ENCODE peak calls at places on chromosomes 11 and 22, in five cellular contexts. C, G, Q, A and W are unnamed samples.

GRCh38 chr11:46144741-46145140 is 23.5 kb upstream of the PHF21A start:
- DNase-seq in C (no peak), G (no peak), Q (no peak), A (no peak), W (no peak)

GRCh38 chr22:31329029-31329428 is 17.1 kb downstream of the PATZ1 start:
- DNase-seq in C (no peak), G (no peak), Q (peak), A (no peak), W (no peak)

GRCh38 chr11:17277024-17277584 is 565 bp downstream of the NUCB2 start:
- DNase-seq in C (peak), G (no peak), Q (no peak), A (no peak), W (peak)

GRCh38 chr11:72013765-72014711 is 15.3 kb downstream of the IL18BP start:
- DNase-seq in C (peak), G (no peak), Q (no peak), A (no peak), W (no peak)

GRCh38 chr11:26187639-26188038 is 144.3 kb upstream of the ANO3 start:
- DNase-seq in C (no peak), G (no peak), Q (no peak), A (no peak), W (no peak)

GRCh38 chr11:44596541-44597276 is 31.2 kb downstream of the CD82 start:
- DNase-seq in C (peak), G (no peak), Q (peak), A (no peak), W (no peak)

GRCh38 chr11:11640152-11640551 is 18.3 kb upstream of the GALNT18 start:
- DNase-seq in C (no peak), G (no peak), Q (no peak), A (no peak), W (no peak)

GRCh38 chr22:39283312-39284141 is 35.9 kb downstream of the RPL3 start:
- DNase-seq in C (peak), G (no peak), Q (no peak), A (peak), W (no peak)

GRCh38 chr22:22720201-22720723 is 75.8 kb downstream of the GGTLC2 start:
- DNase-seq in C (peak), G (no peak), Q (peak), A (no peak), W (peak)

GRCh38 chr11:636511-637332 is at the start of gene DRD4:
- DNase-seq in C (peak), G (no peak), Q (peak), A (peak), W (peak)

GRCh38 chr11:22539851-22540376 is 85.7 kb downstream of the FANCF start:
- DNase-seq in C (peak), G (no peak), Q (no peak), A (no peak), W (peak)

GRCh38 chr11:8206251-8207079 is 37.6 kb upstream of the RIC3 start:
- DNase-seq in C (peak), G (no peak), Q (peak), A (peak), W (peak)

GRCh38 chr11:1702506-1702905 is 5.5 kb downstream of the KRTAP5-6 start:
- DNase-seq in C (no peak), G (no peak), Q (no peak), A (no peak), W (no peak)

GRCh38 chr11:75499423-75500305 is 26.1 kb downstream of the GDPD5 start:
- DNase-seq in C (no peak), G (no peak), Q (no peak), A (peak), W (no peak)

GRCh38 chr22:27299181-27300085 is 502.1 kb downstream of the MN1 start:
- DNase-seq in C (peak), G (no peak), Q (peak), A (no peak), W (no peak)

GRCh38 chr11:122037911-122038310 is 78.1 kb downstream of the BLID start:
- DNase-seq in C (no peak), G (no peak), Q (no peak), A (no peak), W (no peak)

GRCh38 chr11:67596753-67597300 is 9.9 kb upstream of the NDUFV1 start:
- DNase-seq in C (no peak), G (no peak), Q (no peak), A (no peak), W (no peak)

GRCh38 chr22:46373838-46374662 is 38.5 kb downstream of the TRMU start:
- DNase-seq in C (peak), G (no peak), Q (no peak), A (no peak), W (no peak)

GRCh38 chr22:38110008-38110862 is at the start of gene BAIAP2L2:
- DNase-seq in C (peak), G (no peak), Q (no peak), A (no peak), W (no peak)

GRCh38 chr11:111077938-111078337 is 167.6 kb upstream of the POU2AF2 start:
- DNase-seq in C (no peak), G (no peak), Q (no peak), A (no peak), W (peak)